ENCODE peak calls at places on chromosomes 11 and 22, in ten cellular contexts. H, K, N, R, L, D, T, V, X and I are unnamed samples.

GRCh38 chr11:17921620-17922473 is 91.0 kb downstream of the SERGEF start:
- DNase-seq in T (peak; percentile 10), H (no peak), R (no peak), N (peak; percentile 44), X (no peak), K (no peak), D (peak; percentile 23), V (no peak), L (no peak), I (peak; percentile 16)

GRCh38 chr22:28864878-28865596 is 18.3 kb upstream of the ZNRF3 start:
- DNase-seq in D (no peak), K (no peak), V (no peak), R (no peak), L (no peak), X (no peak), N (no peak), T (no peak), H (no peak), I (no peak)

GRCh38 chr11:59787255-59787588 is 23.4 kb downstream of the MRPL16 start:
- DNase-seq in X (no peak), H (no peak), T (no peak), D (no peak), N (no peak), K (no peak), V (no peak), L (no peak), R (no peak), I (no peak)

GRCh38 chr11:47961383-47961782 is 19.0 kb upstream of the PTPRJ start:
- DNase-seq in V (no peak), R (no peak), X (peak; percentile 23), T (no peak), H (no peak), K (no peak), L (no peak), N (no peak), D (peak; percentile 36), I (no peak)

GRCh38 chr11:28231475-28231874 is 123.3 kb downstream of the METTL15 start:
- DNase-seq in T (no peak), K (no peak), D (no peak), H (no peak), X (no peak), V (no peak), R (no peak), L (no peak), N (no peak), I (no peak)

GRCh38 chr11:122101625-122102291 is 14.3 kb downstream of the BLID start:
- DNase-seq in X (peak; percentile 87), K (peak; percentile 22), L (no peak), R (no peak), T (no peak), V (no peak), N (peak; percentile 50), H (no peak), D (no peak), I (no peak)

GRCh38 chr22:49934891-49935557 is 16.6 kb downstream of the CRELD2 start:
- DNase-seq in N (no peak), K (peak; percentile 89), T (peak; percentile 32), X (peak; percentile 54), H (peak; percentile 95), D (no peak), L (peak; percentile 92), R (peak; percentile 86), V (peak; percentile 85), I (no peak)

GRCh38 chr11:129248618-129249017 is 56.5 kb upstream of the ARHGAP32 start:
- DNase-seq in V (no peak), X (no peak), R (no peak), N (no peak), L (no peak), H (no peak), K (no peak), D (peak; percentile 76), T (no peak), I (no peak)

GRCh38 chr22:48316245-48316875 is 1511.3 kb downstream of the BRD1 start:
- DNase-seq in N (no peak), K (no peak), X (no peak), V (no peak), T (no peak), R (no peak), D (no peak), L (no peak), H (no peak), I (no peak)

GRCh38 chr22:17969732-17970131 is 54.6 kb downstream of the MICAL3 start:
- DNase-seq in K (no peak), L (no peak), H (no peak), N (no peak), D (peak; percentile 50), T (no peak), X (peak; percentile 48), V (no peak), R (no peak), I (no peak)

GRCh38 chr11:121889168-121889567 is 226.8 kb downstream of the BLID start:
- DNase-seq in N (no peak), R (no peak), L (no peak), T (no peak), K (no peak), H (no peak), X (no peak), V (no peak), D (no peak), I (no peak)

GRCh38 chr11:67154726-67155125 is 35.7 kb downstream of the KDM2A start:
- DNase-seq in V (no peak), L (no peak), H (no peak), N (no peak), K (no peak), D (no peak), R (no peak), T (no peak), X (no peak), I (no peak)

GRCh38 chr11:64489831-64490441 is 101.1 kb upstream of the SLC22A12 start:
- DNase-seq in X (peak; percentile 59), H (peak; percentile 83), V (no peak), T (peak; percentile 62), R (peak; percentile 37), D (peak; percentile 8), K (no peak), N (peak; percentile 77), L (peak; percentile 44), I (no peak)

GRCh38 chr11:78000193-78000592 is 5.7 kb upstream of the INTS4 start:
- DNase-seq in V (peak; percentile 4), X (peak; percentile 85), K (no peak), D (peak; percentile 70), H (no peak), L (peak; percentile 22), T (peak; percentile 91), R (peak; percentile 71), N (peak; percentile 77), I (peak; percentile 50)

GRCh38 chr11:123640677-123641494 is 13.5 kb downstream of the SCN3B start:
- DNase-seq in V (no peak), D (peak; percentile 46), R (peak; percentile 61), H (peak; percentile 77), K (peak; percentile 78), L (peak; percentile 51), N (peak; percentile 65), X (peak; percentile 65), T (peak; percentile 50), I (peak; percentile 0)

GRCh38 chr11:71472941-71473792 is 20.2 kb downstream of the NADSYN1 start:
- DNase-seq in K (no peak), R (no peak), D (no peak), X (no peak), N (no peak), L (no peak), V (no peak), H (no peak), T (no peak), I (no peak)

GRCh38 chr11:443542-444199 is 1.9 kb upstream of the ANO9 start:
- DNase-seq in H (no peak), N (no peak), D (peak; percentile 76), V (no peak), L (no peak), K (peak; percentile 59), X (no peak), T (no peak), R (no peak), I (peak; percentile 20)

GRCh38 chr22:28710112-28710888 is 30.7 kb upstream of the TTC28 start:
- DNase-seq in D (peak; percentile 81), T (no peak), R (no peak), V (no peak), X (no peak), N (no peak), K (no peak), L (no peak), H (no peak), I (no peak)

GRCh38 chr22:20386972-20387371 is 7.0 kb upstream of the ZNF74 start:
- DNase-seq in H (no peak), L (no peak), R (no peak), N (no peak), V (no peak), T (no peak), D (no peak), K (no peak), X (no peak), I (no peak)

GRCh38 chr11:79168530-79169110 is 272.2 kb downstream of the TENM4 start:
- DNase-seq in N (no peak), R (no peak), H (no peak), T (no peak), D (no peak), K (no peak), X (no peak), L (no peak), V (no peak), I (no peak)

GRCh38 chr11:77287136-77287535 is 14.3 kb downstream of the GDPD4 start:
- DNase-seq in L (no peak), K (no peak), N (no peak), R (no peak), V (no peak), T (no peak), D (peak; percentile 25), H (no peak), X (no peak), I (no peak)

GRCh38 chr22:27382947-27383346 is 418.6 kb downstream of the MN1 start:
- DNase-seq in N (no peak), T (no peak), R (no peak), H (no peak), K (no peak), X (no peak), D (no peak), L (no peak), V (no peak), I (no peak)

GRCh38 chr22:46612904-46613605 is 7.1 kb upstream of the GRAMD4 start:
- DNase-seq in T (no peak), V (peak; percentile 11), K (peak; percentile 46), X (peak; percentile 49), R (peak; percentile 40), N (no peak), D (no peak), L (peak; percentile 15), H (peak; percentile 67), I (no peak)

GRCh38 chr11:10379022-10379421 is 74.1 kb downstream of the ADM start:
- DNase-seq in X (peak; percentile 71), V (no peak), R (no peak), L (no peak), K (no peak), T (peak; percentile 41), H (no peak), D (no peak), N (no peak), I (no peak)